ENCODE peak calls at places on chromosomes 7 and 10, in eight cellular contexts. P is right lobe of liver, K is lung, Z is tibial artery, X is dorsolateral prefrontal cortex, A is IMR-90, L is upper lobe of right lung, Y is brain microvascular endothelial cell. D is an unnamed sample. For H3K27me3, the result is how much of the 10 kb centered on the place peaks cover.

GRCh38 chr10:119251315-119251708 is 43.9 kb downstream of the GRK5 start:
- DNase-seq in P (no peak), K (no peak), Z (no peak), X (no peak), A (peak), L (no peak), Y (peak), D (no peak)

GRCh38 chr10:780536-781524 is 91.4 kb upstream of the DIP2C start:
- DNase-seq in P (no peak), K (no peak), Z (no peak), X (no peak), A (no peak), L (no peak), Y (no peak), D (no peak)

GRCh38 chr7:45648671-45648995 is 74.5 kb downstream of the ADCY1 start:
- DNase-seq in P (no peak), K (no peak), Z (no peak), X (no peak), A (no peak), L (no peak), Y (no peak), D (no peak)

GRCh38 chr7:96548664-96549063 is 161.0 kb downstream of the SEM1 start:
- DNase-seq in P (peak), K (no peak), Z (no peak), X (no peak), A (no peak), L (no peak), Y (no peak), D (no peak)

GRCh38 chr7:143038635-143039034 is 11.7 kb upstream of the OR9A2 start:
- DNase-seq in P (no peak), K (no peak), Z (no peak), X (no peak), A (no peak), L (no peak), Y (no peak), D (no peak)

GRCh38 chr10:86598151-86598550 is 56.2 kb upstream of the OPN4 start:
- DNase-seq in P (no peak), K (no peak), Z (no peak), X (no peak), A (peak), L (no peak), Y (no peak), D (no peak)

GRCh38 chr7:156875766-156876165 is 17.2 kb downstream of the LMBR1 start:
- DNase-seq in P (no peak), K (no peak), Z (no peak), X (no peak), A (no peak), L (no peak), Y (no peak), D (no peak)

GRCh38 chr7:97307521-97308108 is 190.1 kb downstream of the SDHAF3 start:
- DNase-seq in P (no peak), K (no peak), Z (no peak), X (no peak), A (peak), L (no peak), Y (no peak), D (no peak)

GRCh38 chr10:61164458-61165160 is 220.6 kb upstream of the RHOBTB1 start:
- DNase-seq in P (no peak), K (peak), Z (peak), X (no peak), A (no peak), L (peak), Y (no peak), D (no peak)

GRCh38 chr7:24881622-24882021 is 98.4 kb downstream of the OSBPL3 start:
- DNase-seq in P (no peak), K (no peak), Z (no peak), X (no peak), A (no peak), L (no peak), Y (no peak), D (no peak)

GRCh38 chr10:23461557-23461956 is 22.7 kb downstream of the OTUD1 start:
- DNase-seq in P (no peak), K (no peak), Z (no peak), X (no peak), A (no peak), L (no peak), Y (no peak), D (no peak)

GRCh38 chr7:95367606-95368005 is 28.6 kb downstream of the PON3 start:
- DNase-seq in P (no peak), K (peak), Z (no peak), X (no peak), A (no peak), L (no peak), Y (no peak), D (no peak)

GRCh38 chr7:128792471-128793183 is 859 bp downstream of the CCDC136 start:
- DNase-seq in P (no peak), K (no peak), Z (no peak), X (no peak), A (no peak), L (no peak), Y (no peak), D (no peak)

GRCh38 chr7:3092468-3092867 is 48.8 kb upstream of the CARD11 start:
- DNase-seq in P (peak), K (no peak), Z (peak), X (peak), A (peak), L (peak), Y (peak), D (peak)

GRCh38 chr10:69908071-69908470 is 106.4 kb downstream of the COL13A1 start:
- DNase-seq in P (no peak), K (no peak), Z (no peak), X (no peak), A (no peak), L (no peak), Y (no peak), D (no peak)

GRCh38 chr10:121087688-121088087 is 236.5 kb downstream of the WDR11 start:
- DNase-seq in P (no peak), K (no peak), Z (no peak), X (no peak), A (no peak), L (no peak), Y (no peak), D (no peak)

GRCh38 chr10:133071801-133072595 is 15.7 kb upstream of the ADGRA1 start:
- DNase-seq in P (no peak), K (no peak), Z (no peak), X (no peak), A (no peak), L (no peak), Y (no peak), D (no peak)

GRCh38 chr10:58834093-58834674 is 321.5 kb downstream of the BICC1 start:
- DNase-seq in P (no peak), K (no peak), Z (no peak), X (no peak), A (no peak), L (no peak), Y (no peak), D (no peak)

GRCh38 chr7:120259382-120259781 is 13.6 kb upstream of the KCND2 start:
- DNase-seq in P (no peak), K (no peak), Z (no peak), X (no peak), A (peak), L (no peak), Y (no peak), D (no peak)

GRCh38 chr7:135253851-135254815 is 20.5 kb downstream of the STRA8 start:
- DNase-seq in P (peak), K (peak), Z (peak), X (peak), A (peak), L (peak), Y (peak), D (no peak)

GRCh38 chr10:73997479-73997805 is 474 bp upstream of the VCL start:
- DNase-seq in P (no peak), K (no peak), Z (peak), X (no peak), A (no peak), L (no peak), Y (no peak), D (no peak)

GRCh38 chr7:17769918-17770317 is 170.4 kb downstream of the SNX13 start:
- DNase-seq in P (peak), K (peak), Z (peak), X (peak), A (peak), L (no peak), Y (peak), D (peak)

GRCh38 chr7:16071246-16071857 is 350.0 kb downstream of the CRPPA start:
- DNase-seq in P (no peak), K (no peak), Z (no peak), X (no peak), A (peak), L (no peak), Y (peak), D (no peak)

GRCh38 chr10:34001831-34002230 is 667.4 kb upstream of the NRP1 start:
- DNase-seq in P (no peak), K (no peak), Z (no peak), X (no peak), A (no peak), L (no peak), Y (no peak), D (no peak)

GRCh38 chr10:121165276-121165675 is 314.1 kb downstream of the WDR11 start:
- DNase-seq in P (no peak), K (no peak), Z (no peak), X (no peak), A (no peak), L (no peak), Y (peak), D (no peak)

GRCh38 chr10:119283818-119284217 is 76.4 kb downstream of the GRK5 start:
- DNase-seq in P (no peak), K (no peak), Z (no peak), X (no peak), A (no peak), L (no peak), Y (no peak), D (no peak)

GRCh38 chr10:104273899-104274575 is 5.1 kb downstream of the GSTO2 start:
- DNase-seq in P (no peak), K (no peak), Z (no peak), X (no peak), A (no peak), L (no peak), Y (no peak), D (no peak)

GRCh38 chr7:114418117-114418516 is 3.5 kb downstream of the FOXP2 start:
- DNase-seq in P (no peak), K (no peak), Z (no peak), X (no peak), A (no peak), L (no peak), Y (no peak), D (no peak)

GRCh38 chr10:921471-922414 is 9.8 kb downstream of the LARP4B start:
- DNase-seq in P (no peak), K (no peak), Z (no peak), X (no peak), A (peak), L (no peak), Y (peak), D (no peak)

GRCh38 chr7:72267291-72267800 is 144.8 kb downstream of the CALN1 start:
- DNase-seq in P (no peak), K (no peak), Z (no peak), X (no peak), A (no peak), L (no peak), Y (no peak), D (no peak)

GRCh38 chr7:117399820-117400422 is 27.4 kb downstream of the ASZ1 start:
- DNase-seq in P (no peak), K (no peak), Z (no peak), X (no peak), A (peak), L (no peak), Y (no peak), D (no peak)

GRCh38 chr10:107423903-107424302 is 259.4 kb upstream of the SORCS1 start:
- DNase-seq in P (no peak), K (no peak), Z (no peak), X (no peak), A (no peak), L (no peak), Y (no peak), D (no peak)

GRCh38 chr7:101547022-101547915 is 81.8 kb downstream of the MYL10 start:
- DNase-seq in P (no peak), K (no peak), Z (peak), X (no peak), A (no peak), L (peak), Y (no peak), D (no peak)

GRCh38 chr10:124332426-124332825 is 86.3 kb downstream of the OAT start:
- DNase-seq in P (no peak), K (no peak), Z (no peak), X (no peak), A (no peak), L (no peak), Y (peak), D (no peak)

GRCh38 chr10:14407567-14407966 is 76.8 kb upstream of the FRMD4A start:
- DNase-seq in P (no peak), K (no peak), Z (no peak), X (no peak), A (no peak), L (no peak), Y (no peak), D (no peak)

GRCh38 chr10:21406595-21407218 is 118.8 kb downstream of the SKIDA1 start:
- DNase-seq in P (no peak), K (no peak), Z (no peak), X (no peak), A (peak), L (no peak), Y (peak), D (no peak)

GRCh38 chr7:104758504-104758903 is 255.5 kb upstream of the KMT2E start:
- DNase-seq in P (no peak), K (no peak), Z (no peak), X (no peak), A (no peak), L (no peak), Y (no peak), D (no peak)

GRCh38 chr10:27410153-27410552 is 94.0 kb upstream of the RAB18 start:
- DNase-seq in P (no peak), K (no peak), Z (no peak), X (no peak), A (no peak), L (no peak), Y (no peak), D (no peak)

GRCh38 chr10:27413387-27413786 is 90.7 kb upstream of the RAB18 start:
- DNase-seq in P (peak), K (no peak), Z (no peak), X (no peak), A (no peak), L (no peak), Y (no peak), D (no peak)

DNA sequence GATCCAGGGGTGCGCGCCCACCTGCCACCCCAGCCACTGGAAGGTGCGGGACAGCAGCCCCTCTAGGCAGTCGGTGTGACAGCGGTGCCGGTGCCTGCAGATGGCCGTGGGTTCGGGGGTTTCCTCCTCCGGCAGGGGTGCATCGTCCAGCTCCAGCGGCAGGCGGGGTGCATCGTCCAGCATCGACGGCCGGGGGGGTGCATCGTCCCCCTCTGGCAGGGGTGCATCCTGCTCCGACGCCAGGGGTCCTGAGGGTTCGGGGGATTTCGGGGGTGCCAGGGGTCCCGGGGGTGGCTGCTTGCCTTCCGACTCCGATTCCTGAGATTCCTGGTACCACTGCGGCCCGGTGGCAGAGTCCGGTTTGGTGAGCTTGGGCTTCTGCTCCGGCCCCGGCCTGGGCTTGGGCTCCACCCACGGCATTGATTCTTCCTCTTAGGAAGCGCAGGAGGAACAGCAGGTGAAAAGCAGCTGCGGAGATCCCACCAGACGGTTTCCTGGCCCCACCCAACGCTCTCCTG is 90.2 kb upstream of the RAB18 start:
- DNase-seq in P (no peak), K (no peak), Z (no peak), X (no peak), A (no peak), L (no peak), Y (no peak), D (no peak)
- TF ChIP-seq CTCF in P (no peak), K (no peak), Z (no peak), X (no peak), A (no peak), L (no peak), Y (no peak), D (no peak)

DNA sequence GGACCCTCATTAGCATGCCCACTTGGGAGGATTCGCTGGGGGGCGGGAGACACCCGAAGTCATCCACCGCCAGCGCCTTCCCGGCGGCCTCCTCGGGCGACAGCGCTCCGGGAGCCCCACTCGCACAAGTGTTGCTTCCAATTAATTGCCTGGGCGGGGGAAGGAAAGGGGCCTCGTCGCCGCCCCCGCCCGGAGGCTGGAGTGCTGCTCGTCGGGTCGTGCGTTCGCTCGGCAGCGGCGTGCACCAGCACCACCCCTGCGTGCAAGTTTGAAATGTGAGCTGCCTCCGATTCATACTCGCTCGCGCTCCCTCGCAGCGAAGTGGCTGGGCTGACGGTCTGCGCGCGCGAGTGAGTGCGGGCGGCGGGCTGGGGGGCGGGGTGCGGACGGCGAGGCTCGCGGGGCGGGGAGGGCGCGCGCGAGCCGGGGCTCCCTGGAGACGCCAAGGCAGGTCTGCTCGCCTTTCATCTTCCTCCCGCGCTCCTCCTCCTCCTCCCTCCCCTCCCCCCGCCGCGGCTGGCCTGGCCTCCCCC is 104.6 kb upstream of the PPIF start:
- DNase-seq in P (peak), K (no peak), Z (peak), X (peak), A (peak), L (peak), Y (peak), D (peak)
- H3K27ac ChIP-seq in P (peak), K (peak), Z (peak), X (peak), A (peak), L (peak), Y (peak), D (no peak)

DNA sequence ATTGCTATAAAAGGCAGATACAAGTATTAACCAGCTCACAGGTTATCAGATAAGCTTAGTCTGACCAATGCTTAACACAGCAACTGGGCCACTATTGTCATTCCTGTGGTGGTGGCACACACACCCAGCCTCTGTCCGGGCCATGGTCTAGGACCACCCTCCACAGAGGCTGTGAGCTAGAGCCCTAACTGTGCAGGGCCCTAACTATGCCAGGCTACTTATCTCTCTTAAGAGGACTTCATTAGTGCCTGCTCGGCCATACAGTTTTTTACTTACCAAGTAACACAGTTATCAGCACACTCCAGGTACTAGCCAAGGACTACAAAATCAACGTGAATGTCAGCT is 2.1 kb upstream of the EGFR start:
- DNase-seq in P (no peak), K (no peak), Z (no peak), X (no peak), A (no peak), L (no peak), Y (no peak), D (no peak)
- H3K27me3 ChIP-seq in P (under half), K (under half), Z (under half), X (under half), A (under half), L (under half), Y (under half), D (under half)

DNA sequence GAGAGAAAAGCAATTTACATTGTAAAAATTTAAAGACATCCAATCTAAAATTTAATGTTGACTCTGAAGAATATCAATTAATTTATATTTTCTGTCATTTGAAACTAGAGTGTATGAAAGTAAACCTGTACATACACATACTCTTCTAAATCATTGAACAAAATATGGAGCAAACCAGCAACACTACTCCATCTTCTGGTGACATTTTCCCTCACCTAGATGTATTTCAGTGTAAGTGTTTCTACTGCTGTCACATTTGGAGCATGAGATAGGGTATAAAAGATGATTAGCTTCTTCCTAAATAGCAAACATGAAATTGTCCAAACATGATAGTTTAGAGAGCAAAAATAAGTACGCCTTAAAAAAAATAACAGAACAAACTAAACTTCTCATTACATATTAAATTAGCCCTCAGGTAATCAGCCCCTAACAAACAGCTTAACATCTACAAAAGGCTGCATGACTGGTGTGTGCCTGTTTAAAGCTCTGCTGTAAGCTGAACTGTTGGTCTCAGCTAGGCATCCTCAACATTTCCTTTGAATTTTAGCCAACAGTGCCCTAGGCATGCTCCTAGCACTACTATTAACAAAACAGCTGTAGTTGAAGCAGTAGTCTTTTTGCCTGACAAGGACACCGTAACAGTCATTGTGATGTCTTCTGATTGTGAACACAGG is 189.8 kb downstream of the CTNNA3 start:
- DNase-seq in P (no peak), K (no peak), Z (no peak), X (no peak), A (no peak), L (no peak), Y (no peak), D (no peak)
- TF ChIP-seq CTCF in P (no peak), K (no peak), Z (no peak), X (no peak), A (no peak), L (no peak), Y (no peak), D (no peak)

GRCh38 chr10:75845538-75845937 is 414.1 kb downstream of the LRMDA start:
- DNase-seq in P (no peak), K (no peak), Z (no peak), X (no peak), A (no peak), L (no peak), Y (no peak), D (no peak)

DNA sequence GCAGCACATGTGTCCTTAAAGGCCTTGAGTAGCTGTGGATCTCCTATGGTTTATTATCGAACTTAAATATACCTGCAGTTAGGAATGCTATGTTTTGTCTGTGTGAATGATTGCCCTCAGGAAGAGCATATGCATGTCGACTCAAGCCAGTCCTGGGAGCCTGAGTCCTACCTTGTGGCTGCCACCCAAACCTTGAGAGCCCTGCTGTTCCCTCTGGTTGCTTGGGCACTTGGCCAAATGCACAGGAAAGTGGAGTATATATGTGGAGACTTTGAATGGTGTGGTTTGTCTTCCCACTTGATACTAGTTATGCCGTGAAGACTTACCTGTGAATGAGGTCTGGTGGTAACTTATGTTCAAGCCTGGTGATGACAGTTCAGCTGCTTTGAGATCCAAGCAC is 409.8 kb downstream of the LRMDA start:
- DNase-seq in P (no peak), K (peak), Z (no peak), X (no peak), A (no peak), L (no peak), Y (no peak), D (no peak)
- H3K27ac ChIP-seq in P (no peak), K (no peak), Z (no peak), X (no peak), A (no peak), L (no peak), Y (no peak), D (no peak)

D was measured in CD4-positive, alpha-beta T cell.